ENCODE peak calls at places on chromosomes 3 and 15, in nine cellular contexts. O is ovary; Q is astrocyte; Y is heart right ventricle; L is CD8-positive, alpha-beta memory T cell; M is transverse colon; U is adrenal gland; H is sigmoid colon; E is neuronal stem cell. A is an unnamed sample.

GRCh38 chr15:72936691-72937679 is 115.3 kb upstream of the NEO1 start:
- DNase-seq in O (no peak), Q (no peak), Y (no peak), L (no peak), M (no peak), U (no peak), H (no peak), E (no peak), A (no peak)

GRCh38 chr3:41369838-41370237 is 170.5 kb downstream of the CTNNB1 start:
- DNase-seq in O (no peak), Q (no peak), Y (no peak), L (no peak), M (no peak), U (no peak), H (no peak), E (no peak), A (no peak)

GRCh38 chr15:48580736-48581135 is 64.8 kb downstream of the FBN1 start:
- DNase-seq in O (no peak), Q (no peak), Y (no peak), L (no peak), M (no peak), U (no peak), H (no peak), E (no peak), A (no peak)

GRCh38 chr15:60648928-60649679 is 170.2 kb upstream of the ICE2 start:
- DNase-seq in O (no peak), Q (no peak), Y (no peak), L (no peak), M (no peak), U (no peak), H (no peak), E (no peak), A (no peak)

GRCh38 chr3:167852216-167852615 is 116.7 kb downstream of the SERPINI1 start:
- DNase-seq in O (no peak), Q (peak), Y (no peak), L (no peak), M (no peak), U (no peak), H (no peak), E (no peak), A (no peak)

GRCh38 chr3:177770821-177771220 is 573.5 kb upstream of the TBL1XR1 start:
- DNase-seq in O (no peak), Q (peak), Y (no peak), L (no peak), M (no peak), U (no peak), H (no peak), E (no peak), A (no peak)

GRCh38 chr15:66045542-66045941 is 176.3 kb downstream of the RAB11A start:
- DNase-seq in O (no peak), Q (no peak), Y (no peak), L (no peak), M (peak), U (no peak), H (no peak), E (no peak), A (no peak)

GRCh38 chr3:32111560-32111959 is 5.1 kb downstream of the GPD1L start:
- DNase-seq in O (no peak), Q (no peak), Y (no peak), L (no peak), M (no peak), U (peak), H (no peak), E (no peak), A (no peak)

GRCh38 chr3:43180027-43180426 is 74.1 kb upstream of the POMGNT2 start:
- DNase-seq in O (no peak), Q (peak), Y (no peak), L (no peak), M (peak), U (peak), H (no peak), E (no peak), A (no peak)

GRCh38 chr15:64740361-64741170 is 34.8 kb downstream of the RBPMS2 start:
- DNase-seq in O (no peak), Q (peak), Y (peak), L (no peak), M (peak), U (no peak), H (peak), E (no peak), A (peak)

GRCh38 chr15:94083467-94083991 is 147.8 kb upstream of the MCTP2 start:
- DNase-seq in O (no peak), Q (peak), Y (no peak), L (no peak), M (peak), U (peak), H (peak), E (no peak), A (no peak)

DNA sequence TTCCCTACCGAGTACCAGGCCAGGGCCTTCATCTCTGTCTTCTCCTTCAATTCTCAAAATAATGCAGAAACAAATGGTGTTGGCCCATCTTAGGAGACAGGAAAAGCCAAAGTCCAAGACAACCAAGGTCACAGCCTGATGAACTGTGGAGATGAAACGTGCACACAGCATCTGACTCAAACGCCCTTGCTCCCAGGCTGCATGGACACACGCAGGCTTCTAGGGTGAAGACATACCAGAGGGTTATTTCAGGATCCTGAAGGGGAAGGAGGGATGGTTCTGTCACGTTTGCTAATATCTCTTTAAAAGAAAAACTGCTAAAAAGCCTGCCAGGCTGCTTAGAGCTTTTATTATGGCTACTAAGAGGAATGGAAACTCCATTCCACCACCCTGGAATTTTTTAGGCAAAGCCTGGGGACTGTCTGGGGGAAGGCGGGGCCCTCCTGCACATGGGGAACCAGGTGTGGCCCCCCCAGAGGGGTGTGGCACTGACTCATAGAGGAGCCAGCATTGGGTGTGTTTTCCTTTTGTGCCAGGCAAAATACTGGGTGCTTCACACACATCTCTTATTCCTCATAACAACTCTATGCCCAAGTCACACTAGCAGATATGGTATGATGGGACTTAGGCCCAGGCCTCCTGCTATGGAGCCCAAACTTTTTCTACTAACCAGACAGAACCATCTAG is 62.9 kb downstream of the UMPS start:
- DNase-seq in O (no peak), Q (no peak), Y (no peak), L (no peak), M (no peak), U (peak), H (no peak), E (no peak), A (no peak)
- H3K4me3 ChIP-seq in O (no peak), Q (no peak), Y (no peak), L (no peak), M (no peak), U (no peak), H (no peak), E (no peak), A (no peak)

GRCh38 chr3:149462051-149462450 is 12.4 kb upstream of the TM4SF4 start:
- DNase-seq in O (no peak), Q (no peak), Y (no peak), L (no peak), M (no peak), U (no peak), H (no peak), E (no peak), A (no peak)
- H3K27ac ChIP-seq in O (no peak), Q (peak), Y (no peak), L (no peak), M (no peak), U (no peak), H (no peak), E (no peak), A (no peak)

GRCh38 chr3:127172211-127172610 is 20.7 kb upstream of the PRR23E start:
- DNase-seq in O (no peak), Q (no peak), Y (no peak), L (no peak), M (no peak), U (no peak), H (no peak), E (no peak), A (no peak)
- H3K4me3 ChIP-seq in O (no peak), Q (no peak), Y (no peak), L (no peak), M (no peak), U (no peak), H (no peak), E (no peak), A (no peak)

GRCh38 chr3:57958642-57959406 is 49.4 kb upstream of the FLNB start:
- DNase-seq in O (no peak), Q (peak), Y (peak), L (no peak), M (peak), U (no peak), H (no peak), E (no peak), A (peak)
- H3K27ac ChIP-seq in O (no peak), Q (peak), Y (peak), L (peak), M (peak), U (no peak), H (peak), E (no peak), A (peak)

DNA sequence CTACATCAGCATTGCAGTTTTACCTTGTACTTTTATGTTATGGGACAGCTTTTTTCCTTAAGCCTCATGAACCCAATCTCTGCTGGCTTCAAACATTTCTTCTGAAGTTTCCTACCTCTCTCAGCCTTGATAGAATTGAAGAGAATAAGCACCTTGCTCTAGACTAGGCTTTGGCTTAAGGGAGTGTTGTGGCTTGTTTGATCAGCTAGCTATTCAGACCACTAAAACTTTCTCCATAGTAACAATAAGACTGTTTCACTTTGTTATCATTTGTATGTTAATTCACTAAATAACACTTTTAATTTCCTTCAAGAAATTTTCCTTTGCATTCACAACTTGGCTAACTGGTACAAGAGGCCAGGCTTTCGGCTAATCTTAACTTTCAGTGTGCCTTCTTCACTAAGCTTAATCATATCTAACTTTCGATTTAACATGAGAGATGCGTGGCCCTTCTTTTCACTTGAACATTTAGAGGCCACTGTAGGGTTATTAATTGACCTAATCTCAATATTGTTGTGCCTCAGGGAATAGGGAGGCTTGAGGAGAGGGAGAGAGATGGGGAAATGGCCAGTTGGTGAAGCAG is 8.1 kb upstream of the TIGIT start:
- DNase-seq in O (no peak), Q (no peak), Y (no peak), L (no peak), M (no peak), U (no peak), H (no peak), E (no peak), A (no peak)
- H3K4me3 ChIP-seq in O (no peak), Q (no peak), Y (no peak), L (no peak), M (no peak), U (no peak), H (no peak), E (no peak), A (no peak)

DNA sequence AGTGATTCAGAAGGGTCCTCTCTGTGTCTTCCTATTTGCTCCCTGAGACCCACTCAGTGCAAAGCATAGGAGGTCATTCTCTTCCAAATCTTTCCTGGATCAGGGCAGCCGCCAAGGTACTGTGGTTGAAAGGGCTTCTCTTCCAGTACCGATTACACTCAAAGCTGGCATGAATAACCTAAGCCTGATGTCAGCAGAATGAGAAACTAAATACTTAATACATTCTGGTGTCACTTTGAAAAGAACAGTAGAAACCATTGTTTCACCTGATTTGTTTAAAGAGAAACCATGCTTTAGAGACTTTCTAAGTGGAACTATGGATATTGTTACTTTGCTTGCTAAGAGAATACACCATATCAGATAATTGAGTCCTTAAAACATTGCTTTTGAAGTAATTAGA is 50.2 kb downstream of the PDHB start:
- DNase-seq in O (no peak), Q (peak), Y (no peak), L (no peak), M (no peak), U (no peak), H (no peak), E (no peak), A (no peak)
- H3K27ac ChIP-seq in O (no peak), Q (peak), Y (no peak), L (no peak), M (peak), U (no peak), H (peak), E (no peak), A (no peak)

GRCh38 chr3:146187334-146187950 is 26.5 kb upstream of the PLOD2 start:
- DNase-seq in O (no peak), Q (no peak), Y (no peak), L (no peak), M (no peak), U (peak), H (no peak), E (peak), A (no peak)

GRCh38 chr3:146195605-146196004 is 34.6 kb upstream of the PLOD2 start:
- DNase-seq in O (no peak), Q (no peak), Y (no peak), L (no peak), M (no peak), U (no peak), H (no peak), E (no peak), A (no peak)

GRCh38 chr3:146184616-146185015 is 23.6 kb upstream of the PLOD2 start:
- DNase-seq in O (no peak), Q (no peak), Y (no peak), L (no peak), M (no peak), U (peak), H (no peak), E (no peak), A (no peak)

GRCh38 chr3:146195030-146195429 is 34.0 kb upstream of the PLOD2 start:
- DNase-seq in O (no peak), Q (no peak), Y (no peak), L (no peak), M (no peak), U (no peak), H (no peak), E (no peak), A (no peak)

GRCh38 chr3:146189519-146190173 is 28.7 kb upstream of the PLOD2 start:
- DNase-seq in O (no peak), Q (no peak), Y (no peak), L (no peak), M (no peak), U (peak), H (peak), E (peak), A (no peak)
- H3K4me3 ChIP-seq in O (no peak), Q (no peak), Y (no peak), L (no peak), M (no peak), U (no peak), H (no peak), E (no peak), A (no peak)

GRCh38 chr3:52038227-52038626 is 18.1 kb downstream of the DUSP7 start:
- DNase-seq in O (no peak), Q (no peak), Y (no peak), L (no peak), M (no peak), U (no peak), H (no peak), E (no peak), A (no peak)

GRCh38 chr3:52036829-52037228 is 19.5 kb downstream of the DUSP7 start:
- DNase-seq in O (no peak), Q (no peak), Y (no peak), L (no peak), M (no peak), U (no peak), H (no peak), E (no peak), A (no peak)

GRCh38 chr3:52039426-52039825 is 16.9 kb downstream of the DUSP7 start:
- DNase-seq in O (no peak), Q (no peak), Y (no peak), L (no peak), M (no peak), U (no peak), H (no peak), E (no peak), A (no peak)

GRCh38 chr3:52036222-52036694 is 20.1 kb downstream of the DUSP7 start:
- DNase-seq in O (no peak), Q (no peak), Y (no peak), L (no peak), M (no peak), U (no peak), H (no peak), E (no peak), A (no peak)

DNA sequence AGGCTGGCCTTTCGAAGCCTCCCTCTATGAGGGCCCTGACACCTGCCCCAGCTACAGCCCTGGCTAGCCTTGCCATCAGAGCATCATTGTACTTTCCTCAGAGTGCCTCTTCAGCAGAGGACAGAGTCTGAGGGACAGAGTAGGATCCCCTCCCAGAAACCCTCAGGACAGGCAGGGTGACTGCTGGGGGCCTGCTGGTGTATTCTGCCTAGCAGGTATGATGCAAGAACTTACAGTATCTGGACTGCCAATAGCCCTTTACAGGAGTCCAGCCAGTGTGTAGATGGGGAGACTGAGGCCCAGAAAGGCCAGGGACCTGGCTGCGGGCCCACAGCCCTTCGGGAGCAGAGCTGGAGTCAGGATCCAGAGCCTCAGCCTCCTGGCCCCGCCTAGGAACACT is 19.1 kb downstream of the DUSP7 start:
- DNase-seq in O (no peak), Q (no peak), Y (no peak), L (no peak), M (no peak), U (no peak), H (no peak), E (no peak), A (no peak)
- H3K27ac ChIP-seq in O (no peak), Q (no peak), Y (no peak), L (no peak), M (no peak), U (no peak), H (no peak), E (no peak), A (no peak)

GRCh38 chr15:88624156-88624970 is 3.2 kb downstream of the AEN start:
- DNase-seq in O (peak), Q (no peak), Y (no peak), L (no peak), M (no peak), U (no peak), H (peak), E (no peak), A (no peak)
- H3K4me3 ChIP-seq in O (no peak), Q (peak), Y (peak), L (peak), M (no peak), U (no peak), H (no peak), E (no peak), A (peak)

A was measured in left ventricle myocardium inferior.